ENCODE peak calls at places on chromosome 7, in ten cellular contexts. G is putamen; W is GM23248; I is ACHN; H is PC-3; Q is testis; D is activated CD4-positive, CD25-positive, alpha-beta regulatory T cell; B is AG09309; R is HTR-8/SVneo; T is retina. O is an unnamed sample.

GRCh38 chr7:132161976-132162375 is 414.3 kb downstream of the PLXNA4 start:
- DNase-seq in D (no peak), T (no peak), H (no peak), I (no peak), B (no peak), Q (no peak), G (no peak), R (no peak), W (no peak), O (no peak)

GRCh38 chr7:2978403-2978802 is 65.3 kb downstream of the CARD11 start:
- DNase-seq in I (no peak), B (no peak), Q (peak), G (peak), D (peak), H (peak), R (no peak), W (no peak), T (peak), O (no peak)

GRCh38 chr7:43890468-43890867 is 15.9 kb downstream of the URGCP start:
- DNase-seq in T (no peak), G (no peak), D (no peak), Q (no peak), W (no peak), H (no peak), B (no peak), R (no peak), I (no peak), O (no peak)

GRCh38 chr7:79471283-79471682 is 17.8 kb upstream of the MAGI2 start:
- DNase-seq in D (no peak), R (no peak), H (peak), Q (no peak), T (no peak), B (no peak), W (no peak), I (no peak), G (no peak), O (no peak)

GRCh38 chr7:150988230-150989226 is 2.3 kb upstream of the NOS3 start:
- DNase-seq in R (peak), W (peak), B (no peak), T (peak), I (peak), D (peak), G (peak), Q (peak), H (peak), O (peak)

GRCh38 chr7:21887353-21887752 is 58.3 kb downstream of the CDCA7L start:
- DNase-seq in D (no peak), W (no peak), T (no peak), H (no peak), R (no peak), Q (no peak), G (no peak), B (no peak), I (no peak), O (no peak)

GRCh38 chr7:130668258-130669050 is at the start of gene COPG2:
- DNase-seq in R (peak), I (peak), B (peak), H (peak), W (peak), Q (peak), T (peak), G (peak), D (peak), O (peak)

GRCh38 chr7:116614509-116615285 is 57.3 kb upstream of the MET start:
- DNase-seq in B (no peak), D (no peak), H (no peak), T (peak), W (no peak), R (no peak), G (no peak), Q (no peak), I (no peak), O (no peak)

O was measured in C1 segment of cervical spinal cord.